ENCODE peak calls at places on chromosome 14, in five cellular contexts. C is GDM1, V is sciatic nerve, N is COR-L47, A is KBM-7. Y is an unnamed sample.
A peak's percentile ranks its signal among the peaks of the same experiment; 100 is the strongest.

GRCh38 chr14:97095269-97095668 is 298.1 kb downstream of the VRK1 start:
- DNase-seq in A (no peak), V (no peak), C (no peak), N (no peak), Y (no peak)

GRCh38 chr14:39762576-39763401 is 330.6 kb upstream of the FBXO33 start:
- DNase-seq in V (no peak), A (peak; percentile 52), N (no peak), C (no peak), Y (peak; percentile 42)

GRCh38 chr14:105501504-105502291 is 10.7 kb downstream of the TEDC1 start:
- DNase-seq in A (no peak), C (no peak), N (no peak), V (no peak), Y (no peak)

GRCh38 chr14:101359221-101360044 is 201.9 kb upstream of the DIO3 start:
- DNase-seq in N (no peak), V (peak; percentile 73), C (no peak), A (no peak), Y (no peak)

GRCh38 chr14:73014105-73014504 is 12.8 kb downstream of the ZFYVE1 start:
- DNase-seq in N (no peak), C (no peak), V (no peak), A (no peak), Y (peak; percentile 32)

GRCh38 chr14:38737657-38738056 is 365.4 kb downstream of the SEC23A start:
- DNase-seq in C (no peak), N (no peak), V (no peak), A (no peak), Y (no peak)

GRCh38 chr14:90664911-90665695 is 151.1 kb downstream of the TTC7B start:
- DNase-seq in V (no peak), A (no peak), N (no peak), C (no peak), Y (no peak)

GRCh38 chr14:87992720-87993484 is at the start of gene GALC:
- DNase-seq in V (peak; percentile 97), A (no peak), N (peak; percentile 90), C (no peak), Y (peak; percentile 90)

GRCh38 chr14:74571901-74572828 is 39.9 kb downstream of the LTBP2 start:
- DNase-seq in N (no peak), A (peak; percentile 18), V (no peak), C (no peak), Y (no peak)

GRCh38 chr14:74649673-74650072 is 37.6 kb upstream of the LTBP2 start:
- DNase-seq in N (no peak), V (no peak), A (no peak), C (no peak), Y (no peak)

GRCh38 chr14:86055512-86055911 is 525.6 kb downstream of the FLRT2 start:
- DNase-seq in N (peak; percentile 26), V (no peak), A (peak; percentile 11), C (no peak), Y (peak; percentile 35)

GRCh38 chr14:52895000-52895399 is 55.9 kb downstream of the FERMT2 start:
- DNase-seq in V (no peak), C (no peak), A (peak; percentile 32), N (no peak), Y (no peak)

GRCh38 chr14:58805057-58805456 is 167.3 kb downstream of the DACT1 start:
- DNase-seq in N (no peak), A (no peak), C (no peak), V (no peak), Y (no peak)

GRCh38 chr14:74848768-74849167 is 27.2 kb downstream of the PROX2 start:
- DNase-seq in N (no peak), A (no peak), C (no peak), V (no peak), Y (no peak)

GRCh38 chr14:73237786-73238261 is 518 bp downstream of the PAPLN start:
- DNase-seq in A (no peak), V (no peak), C (no peak), N (no peak), Y (no peak)

GRCh38 chr14:45519770-45520169 is 266.8 kb upstream of the MIS18BP1 start:
- DNase-seq in C (no peak), V (no peak), A (no peak), N (no peak), Y (no peak)

GRCh38 chr14:34363733-34364134 is 98.3 kb downstream of the SPTSSA start:
- DNase-seq in N (no peak), V (no peak), A (no peak), C (no peak), Y (no peak)

GRCh38 chr14:102629700-102630365 is 37.4 kb downstream of the RCOR1 start:
- DNase-seq in C (no peak), A (peak; percentile 40), N (no peak), V (no peak), Y (no peak)

GRCh38 chr14:68975667-68976066 is 3.4 kb downstream of the ACTN1 start:
- DNase-seq in V (no peak), A (no peak), C (no peak), N (no peak), Y (no peak)

GRCh38 chr14:92801917-92802316 is 7.8 kb downstream of the GOLGA5 start:
- DNase-seq in N (no peak), C (no peak), V (no peak), A (no peak), Y (no peak)

GRCh38 chr14:72457641-72458040 is 436.3 kb downstream of the DPF3 start:
- DNase-seq in N (no peak), V (peak; percentile 1), A (no peak), C (no peak), Y (no peak)

GRCh38 chr14:52399886-52400599 is 85.9 kb downstream of the PTGER2 start:
- DNase-seq in V (no peak), C (no peak), N (no peak), A (no peak), Y (no peak)

GRCh38 chr14:104587641-104588040 is 8.1 kb downstream of the C14orf180 start:
- DNase-seq in A (no peak), V (no peak), C (no peak), N (no peak), Y (no peak)

GRCh38 chr14:59728294-59728693 is 142.3 kb downstream of the RTN1 start:
- DNase-seq in A (no peak), V (no peak), C (no peak), N (peak; percentile 61), Y (no peak)

GRCh38 chr14:94158239-94158888 is 15.8 kb upstream of the PPP4R4 start:
- DNase-seq in A (no peak), V (no peak), N (no peak), C (no peak), Y (no peak)

GRCh38 chr14:103514596-103515421 is 7.8 kb downstream of the CKB start:
- DNase-seq in A (no peak), N (no peak), C (no peak), V (no peak), Y (no peak)

GRCh38 chr14:100898935-100899840 is 4.3 kb downstream of the RTL1 start:
- DNase-seq in V (peak; percentile 58), N (no peak), C (no peak), A (no peak), Y (no peak)

GRCh38 chr14:21087294-21088091 is 11.0 kb downstream of the ZNF219 start:
- DNase-seq in N (peak; percentile 88), A (peak; percentile 88), V (no peak), C (peak; percentile 84), Y (peak; percentile 65)

GRCh38 chr14:81209187-81209836 is 11.4 kb downstream of the GTF2A1 start:
- DNase-seq in V (no peak), A (peak; percentile 79), N (no peak), C (no peak), Y (peak; percentile 68)

GRCh38 chr14:103427485-103428443 is 42.5 kb downstream of the MARK3 start:
- DNase-seq in N (no peak), V (no peak), A (peak; percentile 86), C (no peak), Y (peak; percentile 29)

GRCh38 chr14:104697892-104698583 is 8.6 kb downstream of the INF2 start:
- DNase-seq in N (no peak), C (no peak), V (no peak), A (no peak), Y (no peak)

GRCh38 chr14:68627050-68627867 is 165.6 kb downstream of the ZFP36L1 start:
- DNase-seq in N (no peak), V (no peak), A (no peak), C (no peak), Y (no peak)

GRCh38 chr14:88518592-88519512 is 36.0 kb downstream of the PTPN21 start:
- DNase-seq in V (no peak), A (no peak), C (no peak), N (no peak), Y (no peak)